ENCODE peak calls at places on chromosomes 16 and 17, in five cellular contexts. One of them, this sample, is unnamed.

GRCh38 chr17:68480885-68481284 is 23.6 kb upstream of the WIPI1 start:
- DNase-seq in lower lobe of right lung: no peak
- DNase-seq in body of pancreas: no peak
- DNase-seq in AG09309: no peak
- DNase-seq in fibroblast of lung: no peak
- DNase-seq in this sample: no peak

GRCh38 chr17:79114455-79115301 is 40.1 kb downstream of the ENGASE start:
- DNase-seq in fibroblast of lung: no peak
- DNase-seq in body of pancreas: peak; percentile 66
- DNase-seq in lower lobe of right lung: peak; percentile 72
- DNase-seq in AG09309: no peak
- DNase-seq in this sample: peak; percentile 94

GRCh38 chr17:58556833-58557250 is 42.4 kb upstream of the MTMR4 start:
- DNase-seq in AG09309: no peak
- DNase-seq in lower lobe of right lung: no peak
- DNase-seq in body of pancreas: no peak
- DNase-seq in fibroblast of lung: peak; percentile 48
- DNase-seq in this sample: no peak

GRCh38 chr16:3951861-3952332 is 71.4 kb upstream of the CREBBP start:
- DNase-seq in body of pancreas: no peak
- DNase-seq in lower lobe of right lung: no peak
- DNase-seq in AG09309: no peak
- DNase-seq in fibroblast of lung: peak; percentile 43
- DNase-seq in this sample: no peak

GRCh38 chr16:10982430-10983174 is 38.2 kb downstream of the CLEC16A start:
- DNase-seq in AG09309: no peak
- DNase-seq in lower lobe of right lung: no peak
- DNase-seq in body of pancreas: no peak
- DNase-seq in fibroblast of lung: no peak
- DNase-seq in this sample: no peak

GRCh38 chr17:40963838-40964237 is 2.9 kb downstream of the KRT39 start:
- DNase-seq in lower lobe of right lung: no peak
- DNase-seq in body of pancreas: no peak
- DNase-seq in fibroblast of lung: no peak
- DNase-seq in AG09309: no peak
- DNase-seq in this sample: no peak

GRCh38 chr17:27288183-27288582 is 5.7 kb upstream of the WSB1 start:
- DNase-seq in fibroblast of lung: no peak
- DNase-seq in lower lobe of right lung: no peak
- DNase-seq in body of pancreas: no peak
- DNase-seq in AG09309: no peak
- DNase-seq in this sample: no peak

GRCh38 chr17:4497101-4497824 is 1.4 kb upstream of the SPNS2 start:
- DNase-seq in body of pancreas: peak; percentile 67
- DNase-seq in fibroblast of lung: peak; percentile 70
- DNase-seq in AG09309: no peak
- DNase-seq in lower lobe of right lung: no peak
- DNase-seq in this sample: no peak

GRCh38 chr16:80226499-80226898 is 314.3 kb upstream of the DYNLRB2 start:
- DNase-seq in fibroblast of lung: no peak
- DNase-seq in lower lobe of right lung: no peak
- DNase-seq in body of pancreas: no peak
- DNase-seq in AG09309: no peak
- DNase-seq in this sample: no peak

GRCh38 chr16:54647731-54648221 is 282.9 kb upstream of the IRX5 start:
- DNase-seq in AG09309: peak; percentile 79
- DNase-seq in lower lobe of right lung: no peak
- DNase-seq in body of pancreas: no peak
- DNase-seq in fibroblast of lung: peak; percentile 76
- DNase-seq in this sample: no peak

GRCh38 chr17:69857412-69857835 is 217.6 kb upstream of the KCNJ16 start:
- DNase-seq in AG09309: peak; percentile 92
- DNase-seq in fibroblast of lung: peak; percentile 91
- DNase-seq in body of pancreas: no peak
- DNase-seq in lower lobe of right lung: no peak
- DNase-seq in this sample: no peak

GRCh38 chr16:22318690-22319358 is 21.6 kb downstream of the POLR3E start:
- DNase-seq in AG09309: no peak
- DNase-seq in body of pancreas: no peak
- DNase-seq in fibroblast of lung: no peak
- DNase-seq in lower lobe of right lung: no peak
- DNase-seq in this sample: no peak

GRCh38 chr17:61000911-61001310 is 323.3 kb downstream of the BCAS3 start:
- DNase-seq in body of pancreas: no peak
- DNase-seq in AG09309: peak; percentile 28
- DNase-seq in lower lobe of right lung: no peak
- DNase-seq in fibroblast of lung: peak; percentile 53
- DNase-seq in this sample: no peak

GRCh38 chr17:12765544-12765943 is 23.8 kb upstream of the ARHGAP44 start:
- DNase-seq in lower lobe of right lung: no peak
- DNase-seq in body of pancreas: no peak
- DNase-seq in AG09309: peak; percentile 52
- DNase-seq in fibroblast of lung: peak; percentile 93
- DNase-seq in this sample: no peak

GRCh38 chr16:1054660-1055556 is 17.6 kb upstream of the SSTR5 start:
- DNase-seq in fibroblast of lung: peak; percentile 23
- DNase-seq in body of pancreas: peak; percentile 71
- DNase-seq in lower lobe of right lung: peak; percentile 60
- DNase-seq in AG09309: no peak
- DNase-seq in this sample: peak; percentile 4

GRCh38 chr17:34852614-34853013 is 108.6 kb downstream of the CCT6B start:
- DNase-seq in body of pancreas: no peak
- DNase-seq in AG09309: no peak
- DNase-seq in fibroblast of lung: no peak
- DNase-seq in lower lobe of right lung: no peak
- DNase-seq in this sample: no peak

GRCh38 chr16:82744958-82745357 is 118.2 kb downstream of the CDH13 start:
- DNase-seq in lower lobe of right lung: no peak
- DNase-seq in fibroblast of lung: no peak
- DNase-seq in AG09309: no peak
- DNase-seq in body of pancreas: peak; percentile 19
- DNase-seq in this sample: no peak

GRCh38 chr16:73420244-73421040 is 372.5 kb upstream of the ZFHX3 start:
- DNase-seq in AG09309: no peak
- DNase-seq in body of pancreas: no peak
- DNase-seq in lower lobe of right lung: no peak
- DNase-seq in fibroblast of lung: peak; percentile 9
- DNase-seq in this sample: no peak

GRCh38 chr17:81417049-81417878 is 22.0 kb downstream of the BAHCC1 start:
- DNase-seq in body of pancreas: no peak
- DNase-seq in lower lobe of right lung: no peak
- DNase-seq in fibroblast of lung: peak; percentile 50
- DNase-seq in AG09309: peak; percentile 87
- DNase-seq in this sample: no peak

GRCh38 chr17:10875411-10875810 is 37.5 kb upstream of the PIRT start:
- DNase-seq in lower lobe of right lung: no peak
- DNase-seq in body of pancreas: no peak
- DNase-seq in fibroblast of lung: no peak
- DNase-seq in AG09309: no peak
- DNase-seq in this sample: peak; percentile 7

GRCh38 chr16:61595605-61596004 is 440.6 kb downstream of the CDH8 start:
- DNase-seq in lower lobe of right lung: no peak
- DNase-seq in body of pancreas: no peak
- DNase-seq in fibroblast of lung: no peak
- DNase-seq in AG09309: no peak
- DNase-seq in this sample: no peak

GRCh38 chr17:77366558-77367245 is 225.9 kb downstream of the SEC14L1 start:
- DNase-seq in body of pancreas: no peak
- DNase-seq in fibroblast of lung: peak; percentile 67
- DNase-seq in AG09309: no peak
- DNase-seq in lower lobe of right lung: no peak
- DNase-seq in this sample: no peak

GRCh38 chr16:4317471-4318170 is 1.8 kb downstream of the GLIS2 start:
- DNase-seq in lower lobe of right lung: no peak
- DNase-seq in AG09309: no peak
- DNase-seq in body of pancreas: peak; percentile 45
- DNase-seq in fibroblast of lung: peak; percentile 66
- DNase-seq in this sample: no peak

GRCh38 chr16:47136101-47136820 is 7.5 kb downstream of the NETO2 start:
- DNase-seq in AG09309: no peak
- DNase-seq in fibroblast of lung: peak; percentile 82
- DNase-seq in body of pancreas: no peak
- DNase-seq in lower lobe of right lung: no peak
- DNase-seq in this sample: peak; percentile 31

GRCh38 chr17:77061711-77062110 is 79.1 kb upstream of the SEC14L1 start:
- DNase-seq in AG09309: no peak
- DNase-seq in body of pancreas: no peak
- DNase-seq in fibroblast of lung: no peak
- DNase-seq in lower lobe of right lung: no peak
- DNase-seq in this sample: no peak

GRCh38 chr16:978403-978802 is 3.2 kb upstream of the SOX8 start:
- DNase-seq in lower lobe of right lung: no peak
- DNase-seq in AG09309: no peak
- DNase-seq in fibroblast of lung: no peak
- DNase-seq in body of pancreas: no peak
- DNase-seq in this sample: no peak

GRCh38 chr16:82699711-82700495 is 73.1 kb downstream of the CDH13 start:
- DNase-seq in AG09309: peak; percentile 83
- DNase-seq in lower lobe of right lung: no peak
- DNase-seq in fibroblast of lung: peak; percentile 81
- DNase-seq in body of pancreas: peak; percentile 16
- DNase-seq in this sample: peak; percentile 54

GRCh38 chr17:73250851-73251640 is 10.6 kb downstream of the CPSF4L start:
- DNase-seq in AG09309: no peak
- DNase-seq in lower lobe of right lung: no peak
- DNase-seq in fibroblast of lung: no peak
- DNase-seq in body of pancreas: no peak
- DNase-seq in this sample: no peak

DNA sequence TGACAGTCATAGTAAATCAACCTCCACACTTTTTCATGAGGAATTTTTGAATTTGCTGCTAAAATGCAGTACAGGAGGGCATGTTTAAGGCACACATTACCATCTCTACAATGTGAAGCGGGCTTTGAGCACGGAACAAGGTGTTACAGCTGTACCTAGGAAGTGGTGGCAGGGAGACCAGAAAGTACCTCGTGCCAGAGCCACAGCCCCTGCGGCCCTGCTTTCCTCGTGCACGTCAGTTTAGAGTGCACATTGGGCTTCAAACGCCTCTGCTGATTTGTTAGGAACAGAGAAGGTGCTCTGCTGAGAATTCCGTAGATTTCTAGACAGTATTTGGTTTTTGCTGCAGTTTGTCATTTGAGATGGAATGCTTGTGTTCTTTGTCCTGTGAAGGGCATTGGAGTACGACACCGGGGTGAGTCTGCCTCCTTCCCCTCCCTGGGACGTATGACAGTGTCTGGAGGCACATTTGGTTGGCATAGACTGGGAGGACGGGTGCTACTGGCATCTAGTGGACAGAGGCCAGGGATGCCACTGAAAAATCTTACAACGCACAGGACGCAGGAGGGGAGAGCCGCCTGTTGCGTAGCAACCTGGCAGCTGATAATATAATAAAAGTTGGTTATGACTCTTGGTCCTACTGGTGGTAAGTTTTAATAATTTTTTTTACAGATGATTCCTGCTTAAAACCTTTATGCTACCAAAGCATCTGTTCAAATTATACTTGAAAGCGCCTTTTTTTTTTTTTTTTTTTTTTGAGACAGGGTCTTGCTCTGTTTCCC is 9.1 kb downstream of the FOXK2 start:
- DNase-seq in lower lobe of right lung: peak; percentile 61
- DNase-seq in body of pancreas: peak; percentile 57
- DNase-seq in AG09309: no peak
- DNase-seq in fibroblast of lung: peak; percentile 32
- DNase-seq in this sample: peak; percentile 92
- TF ChIP-seq CTCF in lower lobe of right lung: peak; percentile 43
- TF ChIP-seq CTCF in body of pancreas: peak; percentile 12
- TF ChIP-seq CTCF in AG09309: peak; percentile 58
- TF ChIP-seq CTCF in fibroblast of lung: peak; percentile 39
- TF ChIP-seq CTCF in this sample: peak; percentile 84

GRCh38 chr16:67993207-67994036 is 5.9 kb downstream of the DPEP2 start:
- DNase-seq in fibroblast of lung: peak; percentile 50
- DNase-seq in AG09309: no peak
- DNase-seq in body of pancreas: peak; percentile 80
- DNase-seq in lower lobe of right lung: peak; percentile 92
- DNase-seq in this sample: peak; percentile 25
- H3K4me3 ChIP-seq in fibroblast of lung: peak overlapping the region; percentile 41
- H3K4me3 ChIP-seq in AG09309: peak overlapping the region; percentile 28
- H3K4me3 ChIP-seq in body of pancreas: no peak overlapping the region
- H3K4me3 ChIP-seq in lower lobe of right lung: peak overlapping the region; percentile 49
- H3K4me3 ChIP-seq in this sample: no peak overlapping the region

GRCh38 chr17:30930495-30930894 is 8.8 kb downstream of the ADAP2 start:
- DNase-seq in fibroblast of lung: no peak
- DNase-seq in lower lobe of right lung: no peak
- DNase-seq in body of pancreas: no peak
- DNase-seq in AG09309: no peak
- DNase-seq in this sample: peak; percentile 40
- TF ChIP-seq CTCF in fibroblast of lung: no peak
- TF ChIP-seq CTCF in lower lobe of right lung: no peak
- TF ChIP-seq CTCF in body of pancreas: no peak
- TF ChIP-seq CTCF in AG09309: no peak
- TF ChIP-seq CTCF in this sample: no peak

GRCh38 chr17:8080208-8080798 is 7.2 kb downstream of the ALOX12B start:
- DNase-seq in lower lobe of right lung: no peak
- DNase-seq in body of pancreas: no peak
- DNase-seq in fibroblast of lung: no peak
- DNase-seq in AG09309: no peak
- DNase-seq in this sample: no peak
- H3K4me3 ChIP-seq in lower lobe of right lung: peak overlapping the region; percentile 54
- H3K4me3 ChIP-seq in body of pancreas: no peak overlapping the region
- H3K4me3 ChIP-seq in fibroblast of lung: peak overlapping the region; percentile 46
- H3K4me3 ChIP-seq in AG09309: peak overlapping the region; percentile 37
- H3K4me3 ChIP-seq in this sample: no peak overlapping the region

GRCh38 chr17:30584810-30585209 is 107.6 kb downstream of the GOSR1 start:
- DNase-seq in body of pancreas: no peak
- DNase-seq in AG09309: no peak
- DNase-seq in lower lobe of right lung: no peak
- DNase-seq in fibroblast of lung: no peak
- DNase-seq in this sample: no peak

GRCh38 chr17:30590086-30590485 is 112.9 kb downstream of the GOSR1 start:
- DNase-seq in AG09309: no peak
- DNase-seq in fibroblast of lung: peak; percentile 32
- DNase-seq in lower lobe of right lung: no peak
- DNase-seq in body of pancreas: no peak
- DNase-seq in this sample: no peak

GRCh38 chr17:30589431-30589830 is 112.2 kb downstream of the GOSR1 start:
- DNase-seq in body of pancreas: no peak
- DNase-seq in lower lobe of right lung: no peak
- DNase-seq in AG09309: no peak
- DNase-seq in fibroblast of lung: no peak
- DNase-seq in this sample: no peak

GRCh38 chr17:30586818-30587595 is 109.8 kb downstream of the GOSR1 start:
- DNase-seq in fibroblast of lung: peak; percentile 87
- DNase-seq in lower lobe of right lung: no peak
- DNase-seq in body of pancreas: no peak
- DNase-seq in AG09309: peak; percentile 35
- DNase-seq in this sample: no peak

GRCh38 chr17:30588798-30589247 is 111.6 kb downstream of the GOSR1 start:
- DNase-seq in lower lobe of right lung: no peak
- DNase-seq in body of pancreas: no peak
- DNase-seq in fibroblast of lung: no peak
- DNase-seq in AG09309: no peak
- DNase-seq in this sample: no peak
- TF ChIP-seq CTCF in lower lobe of right lung: no peak
- TF ChIP-seq CTCF in body of pancreas: no peak
- TF ChIP-seq CTCF in fibroblast of lung: no peak
- TF ChIP-seq CTCF in AG09309: no peak
- TF ChIP-seq CTCF in this sample: no peak

This sample was measured in LNCaP clone FGC.